ENCODE peak calls at places on chromosomes 2 and 18, in eight cellular contexts. One of them, this sample, is unnamed.

GRCh38 chr2:26043862-26044736 is 10.2 kb downstream of the RAB10 start:
- DNase-seq in HFF-Myc: no peak
- DNase-seq in AG09319: peak; percentile 11
- DNase-seq in progenitor cell of endocrine pancreas: no peak
- DNase-seq in tibial artery: peak; percentile 32
- DNase-seq in astrocyte of the spinal cord: peak; percentile 14
- DNase-seq in foreskin fibroblast: peak; percentile 29
- DNase-seq in suprapubic skin: no peak
- DNase-seq in this sample: no peak

GRCh38 chr2:237726401-237726830 is 72.2 kb upstream of the RBM44 start:
- DNase-seq in progenitor cell of endocrine pancreas: no peak
- DNase-seq in astrocyte of the spinal cord: peak; percentile 82
- DNase-seq in HFF-Myc: peak; percentile 65
- DNase-seq in foreskin fibroblast: peak; percentile 78
- DNase-seq in tibial artery: no peak
- DNase-seq in AG09319: no peak
- DNase-seq in suprapubic skin: peak; percentile 34
- DNase-seq in this sample: no peak

GRCh38 chr2:160109243-160109642 is 46.8 kb upstream of the PLA2R1 start:
- DNase-seq in astrocyte of the spinal cord: no peak
- DNase-seq in progenitor cell of endocrine pancreas: no peak
- DNase-seq in HFF-Myc: no peak
- DNase-seq in tibial artery: no peak
- DNase-seq in AG09319: no peak
- DNase-seq in suprapubic skin: no peak
- DNase-seq in foreskin fibroblast: no peak
- DNase-seq in this sample: no peak

GRCh38 chr18:13570216-13570615 is 156.1 kb downstream of the FAM210A start:
- DNase-seq in HFF-Myc: no peak
- DNase-seq in tibial artery: no peak
- DNase-seq in astrocyte of the spinal cord: no peak
- DNase-seq in progenitor cell of endocrine pancreas: no peak
- DNase-seq in suprapubic skin: no peak
- DNase-seq in AG09319: no peak
- DNase-seq in foreskin fibroblast: no peak
- DNase-seq in this sample: no peak

GRCh38 chr2:240624011-240624949 is 1.0 kb upstream of the GPR35 start:
- DNase-seq in foreskin fibroblast: no peak
- DNase-seq in suprapubic skin: peak; percentile 73
- DNase-seq in progenitor cell of endocrine pancreas: no peak
- DNase-seq in tibial artery: peak; percentile 17
- DNase-seq in astrocyte of the spinal cord: no peak
- DNase-seq in AG09319: no peak
- DNase-seq in HFF-Myc: no peak
- DNase-seq in this sample: no peak

GRCh38 chr2:9234680-9235387 is 28.2 kb downstream of the ASAP2 start:
- DNase-seq in foreskin fibroblast: peak; percentile 86
- DNase-seq in tibial artery: no peak
- DNase-seq in suprapubic skin: no peak
- DNase-seq in AG09319: no peak
- DNase-seq in astrocyte of the spinal cord: peak; percentile 89
- DNase-seq in HFF-Myc: peak; percentile 79
- DNase-seq in progenitor cell of endocrine pancreas: no peak
- DNase-seq in this sample: no peak

GRCh38 chr2:237865623-237866041 is 6.2 kb downstream of the RAMP1 start:
- DNase-seq in astrocyte of the spinal cord: no peak
- DNase-seq in tibial artery: no peak
- DNase-seq in foreskin fibroblast: no peak
- DNase-seq in progenitor cell of endocrine pancreas: no peak
- DNase-seq in HFF-Myc: no peak
- DNase-seq in AG09319: no peak
- DNase-seq in suprapubic skin: peak; percentile 48
- DNase-seq in this sample: peak; percentile 20

GRCh38 chr2:23160006-23160405 is 225.0 kb upstream of the KLHL29 start:
- DNase-seq in progenitor cell of endocrine pancreas: no peak
- DNase-seq in AG09319: no peak
- DNase-seq in HFF-Myc: no peak
- DNase-seq in foreskin fibroblast: no peak
- DNase-seq in suprapubic skin: no peak
- DNase-seq in astrocyte of the spinal cord: no peak
- DNase-seq in tibial artery: no peak
- DNase-seq in this sample: no peak

GRCh38 chr2:42801388-42801787 is 9.0 kb upstream of the HAAO start:
- DNase-seq in tibial artery: no peak
- DNase-seq in foreskin fibroblast: no peak
- DNase-seq in astrocyte of the spinal cord: no peak
- DNase-seq in AG09319: no peak
- DNase-seq in HFF-Myc: no peak
- DNase-seq in suprapubic skin: no peak
- DNase-seq in progenitor cell of endocrine pancreas: no peak
- DNase-seq in this sample: no peak

GRCh38 chr2:189312643-189313042 is 128.6 kb upstream of the WDR75 start:
- DNase-seq in suprapubic skin: no peak
- DNase-seq in HFF-Myc: no peak
- DNase-seq in AG09319: no peak
- DNase-seq in progenitor cell of endocrine pancreas: no peak
- DNase-seq in tibial artery: no peak
- DNase-seq in astrocyte of the spinal cord: no peak
- DNase-seq in foreskin fibroblast: no peak
- DNase-seq in this sample: no peak

GRCh38 chr2:33209976-33210375 is 263.2 kb downstream of the LTBP1 start:
- DNase-seq in suprapubic skin: no peak
- DNase-seq in astrocyte of the spinal cord: peak; percentile 74
- DNase-seq in progenitor cell of endocrine pancreas: no peak
- DNase-seq in tibial artery: no peak
- DNase-seq in HFF-Myc: no peak
- DNase-seq in foreskin fibroblast: peak; percentile 53
- DNase-seq in AG09319: no peak
- DNase-seq in this sample: no peak

GRCh38 chr2:7203056-7203467 is 285.9 kb downstream of the RNF144A start:
- DNase-seq in astrocyte of the spinal cord: peak; percentile 67
- DNase-seq in tibial artery: peak; percentile 41
- DNase-seq in HFF-Myc: peak; percentile 42
- DNase-seq in suprapubic skin: no peak
- DNase-seq in foreskin fibroblast: peak; percentile 18
- DNase-seq in progenitor cell of endocrine pancreas: peak; percentile 50
- DNase-seq in AG09319: peak; percentile 25
- DNase-seq in this sample: no peak

GRCh38 chr2:102049756-102050443 is 58.1 kb downstream of the IL1R2 start:
- DNase-seq in foreskin fibroblast: no peak
- DNase-seq in tibial artery: peak; percentile 81
- DNase-seq in suprapubic skin: no peak
- DNase-seq in progenitor cell of endocrine pancreas: no peak
- DNase-seq in astrocyte of the spinal cord: no peak
- DNase-seq in AG09319: no peak
- DNase-seq in HFF-Myc: no peak
- DNase-seq in this sample: no peak

GRCh38 chr2:33013684-33014110 is 66.9 kb downstream of the LTBP1 start:
- DNase-seq in tibial artery: no peak
- DNase-seq in HFF-Myc: no peak
- DNase-seq in foreskin fibroblast: peak; percentile 23
- DNase-seq in astrocyte of the spinal cord: peak; percentile 58
- DNase-seq in AG09319: no peak
- DNase-seq in suprapubic skin: no peak
- DNase-seq in progenitor cell of endocrine pancreas: no peak
- DNase-seq in this sample: no peak

GRCh38 chr18:29969876-29970275 is 1072.7 kb downstream of the DSC3 start:
- DNase-seq in AG09319: no peak
- DNase-seq in astrocyte of the spinal cord: no peak
- DNase-seq in tibial artery: no peak
- DNase-seq in progenitor cell of endocrine pancreas: no peak
- DNase-seq in HFF-Myc: no peak
- DNase-seq in foreskin fibroblast: no peak
- DNase-seq in suprapubic skin: no peak
- DNase-seq in this sample: no peak

GRCh38 chr2:122098301-122098700 is 342.9 kb downstream of the TSN start:
- DNase-seq in astrocyte of the spinal cord: no peak
- DNase-seq in HFF-Myc: no peak
- DNase-seq in tibial artery: no peak
- DNase-seq in AG09319: no peak
- DNase-seq in foreskin fibroblast: no peak
- DNase-seq in suprapubic skin: no peak
- DNase-seq in progenitor cell of endocrine pancreas: no peak
- DNase-seq in this sample: no peak

GRCh38 chr2:163552758-163553157 is 183.1 kb downstream of the FIGN start:
- DNase-seq in astrocyte of the spinal cord: no peak
- DNase-seq in HFF-Myc: no peak
- DNase-seq in foreskin fibroblast: no peak
- DNase-seq in progenitor cell of endocrine pancreas: no peak
- DNase-seq in AG09319: no peak
- DNase-seq in suprapubic skin: no peak
- DNase-seq in tibial artery: no peak
- DNase-seq in this sample: no peak
- TF ChIP-seq CTCF in astrocyte of the spinal cord: no peak
- TF ChIP-seq CTCF in HFF-Myc: no peak
- TF ChIP-seq CTCF in foreskin fibroblast: no peak
- TF ChIP-seq CTCF in progenitor cell of endocrine pancreas: peak; percentile 15
- TF ChIP-seq CTCF in AG09319: no peak
- TF ChIP-seq CTCF in suprapubic skin: no peak
- TF ChIP-seq CTCF in tibial artery: no peak
- TF ChIP-seq CTCF in this sample: no peak

DNA sequence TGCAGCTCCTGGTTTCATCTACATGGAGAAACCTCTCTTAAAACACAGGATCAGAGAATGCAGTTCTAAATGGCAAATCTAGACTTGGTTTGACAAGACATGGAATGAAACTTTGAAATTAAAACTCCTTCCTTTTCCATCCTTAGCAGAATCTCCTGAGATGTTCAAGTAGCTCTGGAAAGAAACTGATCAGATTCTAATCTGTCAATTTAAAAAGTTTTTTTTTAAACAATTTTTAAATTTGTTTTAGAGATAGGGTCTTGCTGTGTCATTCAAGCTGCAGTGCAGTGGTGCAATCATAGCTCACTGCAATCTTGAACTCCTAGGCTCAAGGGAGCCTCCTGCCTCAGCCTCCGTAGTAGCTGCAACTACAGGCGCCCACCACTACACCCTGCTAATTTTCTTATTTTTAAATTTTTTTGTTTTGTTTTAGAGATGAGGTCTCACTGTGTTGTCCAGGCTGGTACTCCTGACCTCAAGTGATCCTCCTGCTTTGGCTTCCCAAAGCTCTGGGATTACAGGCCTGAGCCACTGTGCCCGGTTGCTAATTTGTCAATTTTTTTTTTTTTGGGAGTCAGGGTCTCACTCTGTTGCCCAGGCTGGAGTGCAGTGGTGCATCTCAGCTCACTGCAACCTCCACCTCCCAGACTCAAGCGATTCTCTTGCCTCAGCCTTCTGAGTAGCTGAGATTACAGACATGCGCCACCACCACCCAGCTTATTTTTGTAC is 216.7 kb downstream of the TGIF1 start:
- DNase-seq in astrocyte of the spinal cord: no peak
- DNase-seq in suprapubic skin: no peak
- DNase-seq in AG09319: no peak
- DNase-seq in progenitor cell of endocrine pancreas: no peak
- DNase-seq in HFF-Myc: no peak
- DNase-seq in tibial artery: no peak
- DNase-seq in foreskin fibroblast: no peak
- DNase-seq in this sample: no peak
- TF ChIP-seq CTCF in astrocyte of the spinal cord: no peak
- TF ChIP-seq CTCF in suprapubic skin: no peak
- TF ChIP-seq CTCF in AG09319: no peak
- TF ChIP-seq CTCF in progenitor cell of endocrine pancreas: no peak
- TF ChIP-seq CTCF in HFF-Myc: no peak
- TF ChIP-seq CTCF in tibial artery: no peak
- TF ChIP-seq CTCF in foreskin fibroblast: no peak
- TF ChIP-seq CTCF in this sample: no peak

GRCh38 chr2:193584522-193584938 is 1389.8 kb upstream of the TMEFF2 start:
- DNase-seq in foreskin fibroblast: peak; percentile 3
- DNase-seq in tibial artery: no peak
- DNase-seq in AG09319: no peak
- DNase-seq in astrocyte of the spinal cord: peak; percentile 52
- DNase-seq in HFF-Myc: no peak
- DNase-seq in progenitor cell of endocrine pancreas: no peak
- DNase-seq in suprapubic skin: no peak
- DNase-seq in this sample: peak; percentile 8
- TF ChIP-seq CTCF in foreskin fibroblast: no peak
- TF ChIP-seq CTCF in tibial artery: no peak
- TF ChIP-seq CTCF in AG09319: no peak
- TF ChIP-seq CTCF in astrocyte of the spinal cord: peak; percentile 58
- TF ChIP-seq CTCF in HFF-Myc: peak; percentile 8
- TF ChIP-seq CTCF in progenitor cell of endocrine pancreas: peak; percentile 38
- TF ChIP-seq CTCF in suprapubic skin: no peak
- TF ChIP-seq CTCF in this sample: peak; percentile 53

GRCh38 chr2:191627518-191627917 is 50.4 kb upstream of the NABP1 start:
- DNase-seq in HFF-Myc: no peak
- DNase-seq in tibial artery: no peak
- DNase-seq in astrocyte of the spinal cord: no peak
- DNase-seq in progenitor cell of endocrine pancreas: no peak
- DNase-seq in AG09319: no peak
- DNase-seq in suprapubic skin: no peak
- DNase-seq in foreskin fibroblast: no peak
- DNase-seq in this sample: no peak

GRCh38 chr2:191626497-191627151 is 51.3 kb upstream of the NABP1 start:
- DNase-seq in suprapubic skin: no peak
- DNase-seq in HFF-Myc: no peak
- DNase-seq in foreskin fibroblast: peak; percentile 72
- DNase-seq in AG09319: no peak
- DNase-seq in astrocyte of the spinal cord: peak; percentile 66
- DNase-seq in tibial artery: no peak
- DNase-seq in progenitor cell of endocrine pancreas: no peak
- DNase-seq in this sample: no peak

GRCh38 chr2:191622374-191623320 is 55.3 kb upstream of the NABP1 start:
- DNase-seq in foreskin fibroblast: no peak
- DNase-seq in astrocyte of the spinal cord: no peak
- DNase-seq in HFF-Myc: no peak
- DNase-seq in AG09319: no peak
- DNase-seq in progenitor cell of endocrine pancreas: no peak
- DNase-seq in tibial artery: no peak
- DNase-seq in suprapubic skin: no peak
- DNase-seq in this sample: no peak

GRCh38 chr2:191629001-191629453 is 48.9 kb upstream of the NABP1 start:
- DNase-seq in astrocyte of the spinal cord: no peak
- DNase-seq in HFF-Myc: no peak
- DNase-seq in foreskin fibroblast: no peak
- DNase-seq in AG09319: no peak
- DNase-seq in tibial artery: no peak
- DNase-seq in progenitor cell of endocrine pancreas: no peak
- DNase-seq in suprapubic skin: no peak
- DNase-seq in this sample: no peak

GRCh38 chr2:191625016-191625415 is 52.9 kb upstream of the NABP1 start:
- DNase-seq in suprapubic skin: no peak
- DNase-seq in tibial artery: no peak
- DNase-seq in HFF-Myc: no peak
- DNase-seq in astrocyte of the spinal cord: peak; percentile 65
- DNase-seq in AG09319: no peak
- DNase-seq in foreskin fibroblast: no peak
- DNase-seq in progenitor cell of endocrine pancreas: no peak
- DNase-seq in this sample: no peak
- TF ChIP-seq CTCF in suprapubic skin: no peak
- TF ChIP-seq CTCF in tibial artery: no peak
- TF ChIP-seq CTCF in HFF-Myc: no peak
- TF ChIP-seq CTCF in astrocyte of the spinal cord: no peak
- TF ChIP-seq CTCF in AG09319: no peak
- TF ChIP-seq CTCF in foreskin fibroblast: no peak
- TF ChIP-seq CTCF in progenitor cell of endocrine pancreas: no peak
- TF ChIP-seq CTCF in this sample: no peak

This sample was measured in D721Med.